ENCODE peak calls at places on chromosomes 12 and 14, in ten cellular contexts. S, E, X, V, M, G, R, W, B and Y are unnamed samples.

GRCh38 chr14:52923902-52924575 is 26.8 kb downstream of the FERMT2 start:
- DNase-seq in W (no peak), S (no peak), R (peak; percentile 43), M (no peak), V (no peak), B (no peak), E (no peak), G (no peak), X (no peak), Y (no peak)

GRCh38 chr12:76764856-76765255 is 941 bp downstream of the ZDHHC17 start:
- DNase-seq in E (no peak), W (no peak), R (peak; percentile 4), G (peak; percentile 7), X (no peak), V (no peak), M (peak; percentile 10), B (no peak), S (no peak), Y (no peak)

GRCh38 chr12:72738811-72739210 is 466.6 kb downstream of the TRHDE start:
- DNase-seq in B (no peak), V (no peak), M (no peak), E (no peak), G (no peak), X (no peak), R (no peak), W (no peak), S (no peak), Y (no peak)

GRCh38 chr12:93813972-93814821 is 137.0 kb downstream of the CRADD start:
- DNase-seq in X (no peak), B (peak; percentile 95), E (peak; percentile 97), W (peak; percentile 85), M (peak; percentile 59), S (peak; percentile 88), G (no peak), R (peak; percentile 43), V (peak; percentile 70), Y (peak; percentile 66)

GRCh38 chr14:77276295-77276935 is 5.4 kb upstream of the NGB start:
- DNase-seq in R (no peak), S (no peak), E (no peak), W (no peak), B (no peak), X (no peak), G (no peak), M (no peak), V (no peak), Y (no peak)

GRCh38 chr12:19220861-19221466 is 91.4 kb downstream of the PLEKHA5 start:
- DNase-seq in S (no peak), X (no peak), M (no peak), V (no peak), R (no peak), B (no peak), E (no peak), G (no peak), W (no peak), Y (no peak)

GRCh38 chr14:77044776-77045569 is 16.5 kb upstream of the IRF2BPL start:
- DNase-seq in R (peak; percentile 74), S (peak; percentile 79), W (no peak), G (no peak), E (peak; percentile 93), B (no peak), V (peak; percentile 67), M (peak; percentile 62), X (no peak), Y (no peak)

GRCh38 chr12:32896438-32897275 is at the start of gene PKP2:
- DNase-seq in W (no peak), V (no peak), M (peak; percentile 92), E (no peak), B (no peak), X (peak; percentile 83), G (peak; percentile 96), S (peak; percentile 81), R (peak; percentile 80), Y (peak; percentile 91)

DNA sequence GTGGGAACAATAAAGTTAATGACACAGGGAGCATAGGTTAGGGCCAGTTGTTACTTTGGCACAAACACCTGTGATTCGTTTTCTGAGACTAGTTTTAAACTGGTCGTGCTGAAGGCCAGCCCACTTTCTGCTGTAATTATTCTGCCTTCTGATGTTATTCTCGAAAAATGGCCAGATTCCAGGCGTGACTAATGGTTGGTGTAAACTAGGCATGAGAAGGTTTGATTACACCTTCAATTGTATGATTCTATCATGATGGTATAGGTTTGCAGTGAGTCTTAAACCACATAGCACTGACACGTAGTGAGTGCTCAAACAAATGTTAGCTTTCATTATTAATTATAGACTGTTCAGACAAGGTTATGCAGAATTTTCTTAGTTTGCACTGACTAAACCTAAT is 39.0 kb downstream of the CKB start:
- DNase-seq in G (no peak), X (no peak), M (no peak), V (no peak), S (no peak), R (no peak), E (no peak), B (no peak), W (no peak), Y (peak; percentile 34)
- H3K36me3 ChIP-seq in G (peaks cover 57% of the 10 kb centered on the region), X (peaks cover 22% of the 10 kb centered on the region), M (no peaks in the 10 kb centered on the region), V (no peaks in the 10 kb centered on the region), S (no peaks in the 10 kb centered on the region), R (peaks cover 26% of the 10 kb centered on the region), E (peaks cover 19% of the 10 kb centered on the region), B (peaks cover 50% of the 10 kb centered on the region), W (peaks cover 58% of the 10 kb centered on the region), Y (peaks cover 17% of the 10 kb centered on the region)

DNA sequence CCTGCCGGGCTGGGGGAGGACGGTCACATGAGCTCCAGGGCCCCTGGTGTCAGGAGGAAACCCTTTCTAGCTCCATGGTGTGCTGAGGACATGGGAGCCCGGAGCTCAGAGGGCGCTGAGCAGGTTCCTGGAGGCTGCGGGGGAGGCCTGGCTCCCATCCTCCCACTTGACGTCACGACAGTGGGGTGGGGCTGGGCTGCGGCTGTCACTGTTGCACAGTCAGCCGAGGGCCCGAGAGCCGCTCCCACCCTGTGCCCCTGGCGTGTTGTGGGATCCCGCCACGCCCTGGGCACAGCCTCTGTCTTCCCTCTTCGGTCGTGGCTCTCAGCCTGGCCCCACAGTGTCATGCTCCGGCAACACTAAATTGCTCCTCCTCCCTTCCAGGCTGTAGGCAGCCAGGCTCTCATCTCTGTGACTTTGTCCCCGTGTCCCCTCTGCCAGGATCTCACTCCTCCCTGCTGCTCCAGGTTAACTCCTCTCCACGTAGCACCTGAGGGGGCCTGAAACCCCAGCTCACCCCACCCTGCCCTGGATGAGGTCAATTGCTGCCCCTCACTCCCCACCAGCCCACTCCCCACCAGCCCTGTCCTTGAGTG is 33.0 kb downstream of the BEGAIN start:
- DNase-seq in E (no peak), W (no peak), M (peak; percentile 88), B (no peak), S (peak; percentile 75), X (no peak), G (no peak), V (peak; percentile 47), R (no peak), Y (peak; percentile 62)
- TF ChIP-seq EP300 in E (no peak), W (no peak), M (no peak), B (no peak), S (no peak), X (no peak), G (no peak), V (peak; percentile 29), R (no peak), Y (no peak)

GRCh38 chr12:132723015-132723763 is 12.5 kb downstream of the PGAM5 start:
- DNase-seq in W (no peak), R (no peak), S (no peak), G (no peak), B (no peak), E (no peak), X (no peak), V (no peak), M (no peak), Y (no peak)

GRCh38 chr12:132727091-132727794 is 16.6 kb downstream of the PGAM5 start:
- DNase-seq in E (no peak), V (no peak), B (no peak), G (no peak), S (no peak), W (no peak), R (no peak), M (no peak), X (no peak), Y (no peak)

GRCh38 chr12:132726386-132726785 is 15.7 kb downstream of the PGAM5 start:
- DNase-seq in M (no peak), E (no peak), V (no peak), B (no peak), X (no peak), S (no peak), R (no peak), G (no peak), W (no peak), Y (no peak)

GRCh38 chr12:132723764-132724140 is 13.1 kb downstream of the PGAM5 start:
- DNase-seq in R (no peak), G (no peak), W (no peak), B (no peak), E (no peak), M (no peak), X (no peak), V (no peak), S (no peak), Y (no peak)

DNA sequence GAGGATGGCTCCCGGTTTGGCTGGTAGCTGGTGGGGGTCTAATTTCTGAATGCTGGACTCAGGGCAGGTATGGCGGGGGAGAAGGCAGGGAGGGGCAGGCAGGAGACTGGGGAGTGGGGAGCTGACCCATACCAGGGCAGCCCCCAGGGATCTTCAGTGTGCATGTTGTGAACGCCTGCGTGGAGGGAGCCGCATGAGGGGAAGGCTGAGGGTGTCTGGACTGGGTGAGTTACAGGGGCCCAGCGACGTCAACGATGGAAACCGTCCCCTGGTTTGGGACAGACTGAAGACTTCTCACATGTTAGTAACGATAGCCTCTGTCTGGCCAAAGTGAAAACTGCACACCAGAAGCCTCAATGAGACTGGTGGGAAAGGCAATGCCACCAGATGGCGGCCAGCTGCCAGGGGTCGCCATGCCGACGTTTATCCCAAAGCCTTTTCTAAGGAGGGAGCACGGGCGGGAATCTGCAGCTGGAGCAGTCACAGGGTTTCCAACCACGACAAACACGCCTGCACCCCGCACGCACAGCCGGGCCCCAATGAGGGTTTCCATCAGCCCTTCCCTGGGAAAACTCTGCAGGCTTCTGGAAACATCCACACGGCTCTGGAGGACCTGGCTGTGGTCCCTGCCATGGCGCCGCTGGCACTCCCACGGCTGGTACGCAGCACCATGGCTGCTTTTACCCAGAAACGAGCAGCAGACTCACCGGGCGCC is 14.0 kb downstream of the PGAM5 start:
- DNase-seq in B (no peak), E (no peak), W (no peak), M (no peak), R (no peak), S (no peak), V (no peak), G (no peak), X (no peak), Y (no peak)
- H3K36me3 ChIP-seq in B (peaks cover 94% of the 10 kb centered on the region), E (peaks cover 64% of the 10 kb centered on the region), W (peaks cover 96% of the 10 kb centered on the region), M (no peaks in the 10 kb centered on the region), R (peaks cover 72% of the 10 kb centered on the region), S (no peaks in the 10 kb centered on the region), V (peaks cover 3% of the 10 kb centered on the region), G (peaks cover 62% of the 10 kb centered on the region), X (peaks cover 79% of the 10 kb centered on the region), Y (peaks cover 96% of the 10 kb centered on the region)

GRCh38 chr12:1974812-1975211 is 29.4 kb downstream of the DCP1B start:
- DNase-seq in R (no peak), E (no peak), M (no peak), V (no peak), W (no peak), G (no peak), S (no peak), B (no peak), X (no peak), Y (no peak)

GRCh38 chr12:1977588-1977987 is 26.7 kb downstream of the DCP1B start:
- DNase-seq in G (no peak), E (no peak), W (no peak), B (no peak), S (no peak), M (no peak), V (no peak), X (no peak), R (no peak), Y (no peak)

GRCh38 chr12:1980282-1980681 is 24.0 kb downstream of the DCP1B start:
- DNase-seq in W (no peak), G (no peak), E (no peak), S (no peak), V (no peak), M (no peak), R (no peak), B (no peak), X (no peak), Y (no peak)

GRCh38 chr12:1978078-1978477 is 26.2 kb downstream of the DCP1B start:
- DNase-seq in B (no peak), E (no peak), X (no peak), W (no peak), V (peak; percentile 21), M (no peak), S (no peak), R (no peak), G (no peak), Y (no peak)

DNA sequence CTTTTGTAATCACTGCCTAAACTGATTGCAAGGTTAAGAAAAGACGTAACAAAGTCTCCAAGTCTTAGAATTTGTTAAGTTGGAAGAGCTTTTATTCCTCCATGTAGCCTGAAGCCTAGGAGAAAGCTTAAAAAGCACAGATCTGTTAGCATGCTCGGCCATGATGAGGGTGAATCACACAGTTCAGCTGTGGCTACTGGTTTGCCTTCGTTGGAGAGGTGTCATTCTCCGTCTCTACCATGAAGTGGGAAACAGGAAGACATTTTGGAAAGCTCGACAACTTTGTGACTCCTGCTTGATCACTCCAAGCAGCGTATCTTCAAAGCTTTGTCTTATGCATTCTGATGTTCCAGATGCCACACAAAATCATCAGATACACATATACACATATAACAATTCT is 27.1 kb downstream of the DCP1B start:
- DNase-seq in S (no peak), M (no peak), W (no peak), R (no peak), B (no peak), E (no peak), X (no peak), V (no peak), G (no peak), Y (no peak)
- TF ChIP-seq EP300 in S (no peak), M (no peak), W (no peak), R (no peak), B (no peak), E (no peak), X (no peak), V (no peak), G (no peak), Y (no peak)